ENCODE peak calls at places on chromosome 13, in ten cellular contexts. One of them, this sample, is unnamed.

GRCh38 chr13:24997367-24997967 is 98.5 kb upstream of the PABPC3 start:
- DNase-seq in cardiac muscle cell: peak
- DNase-seq in PC-3: peak
- DNase-seq in IMR-90: peak
- DNase-seq in lower lobe of right lung: no peak
- DNase-seq in tibial artery: no peak
- DNase-seq in mesendoderm: no peak
- DNase-seq in heart left ventricle: no peak
- DNase-seq in CD4-positive, alpha-beta memory T cell: peak
- DNase-seq in Panc1: no peak
- DNase-seq in this sample: no peak

GRCh38 chr13:44004881-44005280 is 125.2 kb downstream of the LACC1 start:
- DNase-seq in cardiac muscle cell: no peak
- DNase-seq in PC-3: peak
- DNase-seq in IMR-90: peak
- DNase-seq in lower lobe of right lung: no peak
- DNase-seq in tibial artery: no peak
- DNase-seq in mesendoderm: no peak
- DNase-seq in heart left ventricle: no peak
- DNase-seq in CD4-positive, alpha-beta memory T cell: no peak
- DNase-seq in Panc1: no peak
- DNase-seq in this sample: no peak

GRCh38 chr13:52738719-52739467 is 727 bp downstream of the CNMD start:
- DNase-seq in cardiac muscle cell: peak
- DNase-seq in PC-3: no peak
- DNase-seq in IMR-90: no peak
- DNase-seq in lower lobe of right lung: no peak
- DNase-seq in tibial artery: no peak
- DNase-seq in mesendoderm: peak
- DNase-seq in heart left ventricle: no peak
- DNase-seq in CD4-positive, alpha-beta memory T cell: no peak
- DNase-seq in Panc1: no peak
- DNase-seq in this sample: peak

GRCh38 chr13:62875118-62875640 is 1459.5 kb upstream of the PCDH20 start:
- DNase-seq in cardiac muscle cell: no peak
- DNase-seq in PC-3: peak
- DNase-seq in IMR-90: no peak
- DNase-seq in lower lobe of right lung: no peak
- DNase-seq in tibial artery: no peak
- DNase-seq in mesendoderm: no peak
- DNase-seq in heart left ventricle: no peak
- DNase-seq in CD4-positive, alpha-beta memory T cell: no peak
- DNase-seq in Panc1: no peak
- DNase-seq in this sample: no peak

GRCh38 chr13:89763011-89763410 is 1584.5 kb upstream of the MIR17HG start:
- DNase-seq in cardiac muscle cell: no peak
- DNase-seq in PC-3: peak
- DNase-seq in IMR-90: no peak
- DNase-seq in lower lobe of right lung: no peak
- DNase-seq in tibial artery: no peak
- DNase-seq in mesendoderm: no peak
- DNase-seq in heart left ventricle: no peak
- DNase-seq in CD4-positive, alpha-beta memory T cell: no peak
- DNase-seq in Panc1: no peak
- DNase-seq in this sample: no peak

GRCh38 chr13:21677075-21677628 is 6.3 kb downstream of the FGF9 start:
- DNase-seq in cardiac muscle cell: no peak
- DNase-seq in PC-3: no peak
- DNase-seq in IMR-90: no peak
- DNase-seq in lower lobe of right lung: no peak
- DNase-seq in tibial artery: no peak
- DNase-seq in mesendoderm: no peak
- DNase-seq in heart left ventricle: no peak
- DNase-seq in CD4-positive, alpha-beta memory T cell: no peak
- DNase-seq in Panc1: no peak
- DNase-seq in this sample: no peak

GRCh38 chr13:86757236-86757978 is 913.8 kb upstream of the SLITRK5 start:
- DNase-seq in cardiac muscle cell: no peak
- DNase-seq in PC-3: peak
- DNase-seq in IMR-90: no peak
- DNase-seq in lower lobe of right lung: no peak
- DNase-seq in tibial artery: no peak
- DNase-seq in mesendoderm: peak
- DNase-seq in heart left ventricle: no peak
- DNase-seq in CD4-positive, alpha-beta memory T cell: peak
- DNase-seq in Panc1: no peak
- DNase-seq in this sample: no peak

GRCh38 chr13:46748300-46748699 is 48.7 kb downstream of the ESD start:
- DNase-seq in cardiac muscle cell: no peak
- DNase-seq in PC-3: no peak
- DNase-seq in IMR-90: no peak
- DNase-seq in lower lobe of right lung: no peak
- DNase-seq in tibial artery: no peak
- DNase-seq in mesendoderm: peak
- DNase-seq in heart left ventricle: no peak
- DNase-seq in CD4-positive, alpha-beta memory T cell: no peak
- DNase-seq in Panc1: no peak
- DNase-seq in this sample: no peak

GRCh38 chr13:39415403-39415802 is 187.6 kb downstream of the LHFPL6 start:
- DNase-seq in cardiac muscle cell: peak
- DNase-seq in PC-3: peak
- DNase-seq in IMR-90: peak
- DNase-seq in lower lobe of right lung: peak
- DNase-seq in tibial artery: peak
- DNase-seq in mesendoderm: peak
- DNase-seq in heart left ventricle: peak
- DNase-seq in CD4-positive, alpha-beta memory T cell: no peak
- DNase-seq in Panc1: no peak
- DNase-seq in this sample: no peak

GRCh38 chr13:26259634-26260033 is 5.7 kb downstream of the CDK8 start:
- DNase-seq in cardiac muscle cell: no peak
- DNase-seq in PC-3: no peak
- DNase-seq in IMR-90: no peak
- DNase-seq in lower lobe of right lung: no peak
- DNase-seq in tibial artery: no peak
- DNase-seq in mesendoderm: no peak
- DNase-seq in heart left ventricle: no peak
- DNase-seq in CD4-positive, alpha-beta memory T cell: no peak
- DNase-seq in Panc1: no peak
- DNase-seq in this sample: no peak

GRCh38 chr13:30818323-30818960 is 83.1 kb downstream of the ALOX5AP start:
- DNase-seq in cardiac muscle cell: peak
- DNase-seq in PC-3: no peak
- DNase-seq in IMR-90: peak
- DNase-seq in lower lobe of right lung: no peak
- DNase-seq in tibial artery: peak
- DNase-seq in mesendoderm: no peak
- DNase-seq in heart left ventricle: no peak
- DNase-seq in CD4-positive, alpha-beta memory T cell: no peak
- DNase-seq in Panc1: no peak
- DNase-seq in this sample: no peak

GRCh38 chr13:73849292-73849691 is 284.9 kb downstream of the KLF12 start:
- DNase-seq in cardiac muscle cell: no peak
- DNase-seq in PC-3: peak
- DNase-seq in IMR-90: peak
- DNase-seq in lower lobe of right lung: no peak
- DNase-seq in tibial artery: no peak
- DNase-seq in mesendoderm: peak
- DNase-seq in heart left ventricle: no peak
- DNase-seq in CD4-positive, alpha-beta memory T cell: no peak
- DNase-seq in Panc1: no peak
- DNase-seq in this sample: peak

GRCh38 chr13:94599877-94600276 is 1.8 kb upstream of the GPR180 start:
- DNase-seq in cardiac muscle cell: no peak
- DNase-seq in PC-3: no peak
- DNase-seq in IMR-90: no peak
- DNase-seq in lower lobe of right lung: no peak
- DNase-seq in tibial artery: no peak
- DNase-seq in mesendoderm: no peak
- DNase-seq in heart left ventricle: no peak
- DNase-seq in CD4-positive, alpha-beta memory T cell: no peak
- DNase-seq in Panc1: no peak
- DNase-seq in this sample: no peak

GRCh38 chr13:94596575-94596971 is 621 bp upstream of the TGDS start:
- DNase-seq in cardiac muscle cell: no peak
- DNase-seq in PC-3: no peak
- DNase-seq in IMR-90: no peak
- DNase-seq in lower lobe of right lung: no peak
- DNase-seq in tibial artery: peak
- DNase-seq in mesendoderm: no peak
- DNase-seq in heart left ventricle: peak
- DNase-seq in CD4-positive, alpha-beta memory T cell: no peak
- DNase-seq in Panc1: no peak
- DNase-seq in this sample: no peak

GRCh38 chr13:94598281-94598680 is 2.3 kb upstream of the TGDS start:
- DNase-seq in cardiac muscle cell: no peak
- DNase-seq in PC-3: no peak
- DNase-seq in IMR-90: peak
- DNase-seq in lower lobe of right lung: no peak
- DNase-seq in tibial artery: no peak
- DNase-seq in mesendoderm: no peak
- DNase-seq in heart left ventricle: no peak
- DNase-seq in CD4-positive, alpha-beta memory T cell: no peak
- DNase-seq in Panc1: no peak
- DNase-seq in this sample: no peak

GRCh38 chr13:94602467-94602866 is 810 bp downstream of the GPR180 start:
- DNase-seq in cardiac muscle cell: no peak
- DNase-seq in PC-3: no peak
- DNase-seq in IMR-90: no peak
- DNase-seq in lower lobe of right lung: no peak
- DNase-seq in tibial artery: no peak
- DNase-seq in mesendoderm: no peak
- DNase-seq in heart left ventricle: no peak
- DNase-seq in CD4-positive, alpha-beta memory T cell: no peak
- DNase-seq in Panc1: no peak
- DNase-seq in this sample: no peak

GRCh38 chr13:94601446-94602431 is at the start of gene GPR180:
- DNase-seq in cardiac muscle cell: peak
- DNase-seq in PC-3: peak
- DNase-seq in IMR-90: peak
- DNase-seq in lower lobe of right lung: peak
- DNase-seq in tibial artery: peak
- DNase-seq in mesendoderm: peak
- DNase-seq in heart left ventricle: peak
- DNase-seq in CD4-positive, alpha-beta memory T cell: peak
- DNase-seq in Panc1: peak
- DNase-seq in this sample: peak
- H3K27ac ChIP-seq in cardiac muscle cell: no peak
- H3K27ac ChIP-seq in PC-3: peak
- H3K27ac ChIP-seq in IMR-90: peak
- H3K27ac ChIP-seq in lower lobe of right lung: peak
- H3K27ac ChIP-seq in tibial artery: peak
- H3K27ac ChIP-seq in mesendoderm: peak
- H3K27ac ChIP-seq in heart left ventricle: peak
- H3K27ac ChIP-seq in CD4-positive, alpha-beta memory T cell: peak
- H3K27ac ChIP-seq in Panc1: peak
- H3K27ac ChIP-seq in this sample: peak

GRCh38 chr13:20460744-20461143 is 64.9 kb downstream of the CRYL1 start:
- DNase-seq in cardiac muscle cell: no peak
- DNase-seq in PC-3: no peak
- DNase-seq in IMR-90: no peak
- DNase-seq in lower lobe of right lung: no peak
- DNase-seq in tibial artery: no peak
- DNase-seq in mesendoderm: no peak
- DNase-seq in heart left ventricle: no peak
- DNase-seq in CD4-positive, alpha-beta memory T cell: no peak
- DNase-seq in Panc1: no peak
- DNase-seq in this sample: no peak
- H3K27ac ChIP-seq in cardiac muscle cell: no peak
- H3K27ac ChIP-seq in PC-3: no peak
- H3K27ac ChIP-seq in IMR-90: no peak
- H3K27ac ChIP-seq in lower lobe of right lung: no peak
- H3K27ac ChIP-seq in tibial artery: no peak
- H3K27ac ChIP-seq in mesendoderm: no peak
- H3K27ac ChIP-seq in heart left ventricle: peak
- H3K27ac ChIP-seq in CD4-positive, alpha-beta memory T cell: no peak
- H3K27ac ChIP-seq in Panc1: peak
- H3K27ac ChIP-seq in this sample: no peak

DNA sequence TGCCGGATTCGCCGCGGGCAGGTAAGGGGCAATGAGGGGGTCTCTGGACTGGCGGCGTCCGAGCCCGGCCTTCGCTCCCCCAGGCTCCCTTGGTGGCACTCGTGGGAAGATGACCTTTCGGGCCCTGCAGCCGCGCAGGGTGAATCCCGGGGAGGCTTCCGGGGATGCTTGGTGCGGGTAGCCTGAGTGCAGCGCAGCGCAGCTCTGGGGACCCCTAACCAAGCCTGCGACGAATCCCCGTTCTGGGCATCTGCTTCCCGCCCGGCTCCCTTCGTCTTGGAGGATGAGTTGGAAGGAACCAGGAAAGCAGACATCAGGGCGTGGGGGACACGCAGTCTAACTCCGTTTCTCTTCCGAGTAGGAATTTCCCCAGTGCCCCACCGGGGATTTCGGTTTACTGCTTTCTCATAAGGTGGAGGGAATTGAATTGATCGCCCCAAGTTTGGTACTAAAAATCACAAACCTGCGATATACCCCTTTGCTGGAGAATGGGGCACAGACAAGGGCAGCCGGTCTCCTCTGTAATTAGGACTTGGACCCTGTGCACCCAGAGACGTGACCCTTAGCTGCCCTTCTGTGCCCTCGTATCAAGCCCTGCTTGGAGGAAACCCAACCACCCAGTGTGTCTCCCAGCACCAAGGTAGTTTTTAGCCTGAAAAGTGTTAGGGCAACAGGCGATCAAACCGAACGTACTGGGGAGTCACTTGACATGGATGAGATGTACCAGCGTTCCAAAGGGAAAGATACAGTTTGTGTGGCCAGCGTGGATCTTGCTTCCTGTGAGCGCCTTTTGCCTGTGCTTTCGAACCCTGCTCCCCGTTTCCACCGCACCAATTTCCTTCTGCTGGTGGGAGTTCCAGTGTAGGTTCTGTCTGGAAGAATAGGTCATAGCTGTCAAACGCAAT is 1.0 kb downstream of the GPC5 start:
- DNase-seq in cardiac muscle cell: no peak
- DNase-seq in PC-3: no peak
- DNase-seq in IMR-90: no peak
- DNase-seq in lower lobe of right lung: no peak
- DNase-seq in tibial artery: no peak
- DNase-seq in mesendoderm: no peak
- DNase-seq in heart left ventricle: no peak
- DNase-seq in CD4-positive, alpha-beta memory T cell: no peak
- DNase-seq in Panc1: no peak
- DNase-seq in this sample: no peak
- H3K27ac ChIP-seq in cardiac muscle cell: no peak
- H3K27ac ChIP-seq in PC-3: no peak
- H3K27ac ChIP-seq in IMR-90: no peak
- H3K27ac ChIP-seq in lower lobe of right lung: no peak
- H3K27ac ChIP-seq in tibial artery: no peak
- H3K27ac ChIP-seq in mesendoderm: no peak
- H3K27ac ChIP-seq in heart left ventricle: no peak
- H3K27ac ChIP-seq in CD4-positive, alpha-beta memory T cell: no peak
- H3K27ac ChIP-seq in Panc1: no peak
- H3K27ac ChIP-seq in this sample: no peak

DNA sequence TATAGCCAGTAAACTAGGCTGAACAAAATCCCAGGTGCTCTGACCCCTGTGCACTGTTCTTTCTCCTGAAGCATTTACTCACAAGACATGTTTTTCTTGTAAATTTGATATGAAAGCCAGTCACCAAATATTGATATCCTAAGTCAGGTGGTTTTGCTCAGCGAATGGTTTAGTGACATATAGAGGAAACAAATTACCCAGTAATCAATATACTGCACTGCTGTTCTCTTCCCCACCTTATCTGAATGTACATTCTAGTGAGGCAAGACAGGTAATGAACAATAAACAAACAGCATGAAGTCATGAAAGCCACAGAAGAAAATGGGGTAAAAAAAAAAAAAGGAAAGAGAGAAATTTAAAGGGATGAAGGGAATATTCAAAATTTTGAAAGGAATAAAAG is 1567.0 kb upstream of the SPRY2 start:
- DNase-seq in cardiac muscle cell: no peak
- DNase-seq in PC-3: no peak
- DNase-seq in IMR-90: no peak
- DNase-seq in lower lobe of right lung: no peak
- DNase-seq in tibial artery: no peak
- DNase-seq in mesendoderm: no peak
- DNase-seq in heart left ventricle: no peak
- DNase-seq in CD4-positive, alpha-beta memory T cell: no peak
- DNase-seq in Panc1: no peak
- DNase-seq in this sample: no peak
- H3K27ac ChIP-seq in cardiac muscle cell: no peak
- H3K27ac ChIP-seq in PC-3: no peak
- H3K27ac ChIP-seq in IMR-90: no peak
- H3K27ac ChIP-seq in lower lobe of right lung: no peak
- H3K27ac ChIP-seq in tibial artery: no peak
- H3K27ac ChIP-seq in mesendoderm: no peak
- H3K27ac ChIP-seq in heart left ventricle: no peak
- H3K27ac ChIP-seq in CD4-positive, alpha-beta memory T cell: no peak
- H3K27ac ChIP-seq in Panc1: no peak
- H3K27ac ChIP-seq in this sample: no peak

This sample was measured in CD8-positive, alpha-beta T cell.